ENCODE peak calls at places on chromosomes 1 and 21, in ten cellular contexts. D, A, P, E, B, T, O, N, G and V are unnamed samples.

GRCh38 chr1:70836456-70836855 is 211.2 kb downstream of the PTGER3 start:
- DNase-seq in D (no peak), A (no peak), P (no peak), E (no peak), B (no peak), T (no peak), O (no peak), N (no peak), G (no peak), V (no peak)

GRCh38 chr21:45225741-45226327 is 61.9 kb downstream of the POFUT2 start:
- DNase-seq in D (no peak), A (no peak), P (no peak), E (no peak), B (no peak), T (no peak), O (no peak), N (no peak), G (no peak), V (no peak)

GRCh38 chr1:61079898-61080336 is 2.4 kb upstream of the NFIA start:
- DNase-seq in D (peak), A (no peak), P (peak), E (peak), B (peak), T (peak), O (peak), N (peak), G (peak), V (peak)

GRCh38 chr1:234986750-234987414 is 141.8 kb downstream of the TOMM20 start:
- DNase-seq in D (peak), A (no peak), P (no peak), E (no peak), B (no peak), T (no peak), O (no peak), N (no peak), G (no peak), V (no peak)

GRCh38 chr1:28887418-28887834 is 26.9 kb upstream of the EPB41 start:
- DNase-seq in D (no peak), A (peak), P (no peak), E (peak), B (no peak), T (no peak), O (no peak), N (no peak), G (no peak), V (peak)

GRCh38 chr1:202200112-202200548 is 6.5 kb downstream of the LGR6 start:
- DNase-seq in D (no peak), A (no peak), P (no peak), E (no peak), B (no peak), T (no peak), O (peak), N (no peak), G (peak), V (no peak)

GRCh38 chr1:5488448-5488847 is 503.8 kb downstream of the NPHP4 start:
- DNase-seq in D (no peak), A (no peak), P (no peak), E (no peak), B (no peak), T (no peak), O (no peak), N (no peak), G (no peak), V (no peak)

GRCh38 chr1:205346956-205347574 is 9.7 kb downstream of the KLHDC8A start:
- DNase-seq in D (no peak), A (no peak), P (no peak), E (no peak), B (peak), T (no peak), O (peak), N (no peak), G (no peak), V (no peak)

GRCh38 chr21:44996501-44996921 is 56.7 kb downstream of the SLX9 start:
- DNase-seq in D (no peak), A (no peak), P (peak), E (no peak), B (no peak), T (no peak), O (no peak), N (no peak), G (no peak), V (no peak)

GRCh38 chr1:244665771-244666217 is 12.9 kb downstream of the DESI2 start:
- DNase-seq in D (peak), A (no peak), P (no peak), E (no peak), B (peak), T (no peak), O (no peak), N (no peak), G (peak), V (no peak)

GRCh38 chr1:149931212-149931805 is 3.7 kb upstream of the SF3B4 start:
- DNase-seq in D (no peak), A (no peak), P (no peak), E (no peak), B (no peak), T (no peak), O (peak), N (no peak), G (peak), V (no peak)

GRCh38 chr1:168621356-168621755 is 45.0 kb downstream of the XCL1 start:
- DNase-seq in D (peak), A (no peak), P (no peak), E (no peak), B (peak), T (no peak), O (no peak), N (no peak), G (no peak), V (no peak)

GRCh38 chr1:31694910-31695300 is 8.9 kb downstream of the COL16A1 start:
- DNase-seq in D (no peak), A (no peak), P (no peak), E (no peak), B (no peak), T (no peak), O (no peak), N (no peak), G (no peak), V (no peak)

GRCh38 chr1:197745911-197746310 is 29.4 kb downstream of the DENND1B start:
- DNase-seq in D (no peak), A (no peak), P (no peak), E (no peak), B (no peak), T (no peak), O (no peak), N (no peak), G (no peak), V (no peak)

GRCh38 chr21:46142581-46143473 is 12.6 kb downstream of the FTCD start:
- DNase-seq in D (no peak), A (no peak), P (peak), E (no peak), B (no peak), T (no peak), O (no peak), N (no peak), G (no peak), V (no peak)

GRCh38 chr1:167401260-167401873 is 117.0 kb downstream of the CD247 start:
- DNase-seq in D (peak), A (peak), P (no peak), E (peak), B (peak), T (no peak), O (peak), N (peak), G (peak), V (no peak)

GRCh38 chr1:8314346-8315280 is 3.3 kb upstream of the SLC45A1 start:
- DNase-seq in D (peak), A (peak), P (peak), E (peak), B (peak), T (peak), O (peak), N (peak), G (peak), V (peak)